ENCODE peak calls at places on chromosomes 7 and 10, in eight cellular contexts. G is H9; E is endodermal cell; I is skeletal muscle cell; T is central memory CD4-positive, alpha-beta T cell; K is T-cell; Z is NCI-H1417; Y is fibroblast of the conjunctiva. R is an unnamed sample.

GRCh38 chr7:96709381-96710228 is at the start of gene SEM1:
- DNase-seq in I (peak), Y (peak), K (peak), E (peak), Z (peak), T (peak), G (peak), R (peak)

GRCh38 chr10:73956476-73957338 is 41.2 kb upstream of the VCL start:
- DNase-seq in Y (no peak), E (no peak), K (peak), T (peak), Z (no peak), G (no peak), I (no peak), R (no peak)

GRCh38 chr10:110530131-110530831 is 32.6 kb downstream of the DUSP5 start:
- DNase-seq in E (peak), Z (no peak), G (peak), I (no peak), T (no peak), Y (no peak), K (no peak), R (peak)

GRCh38 chr7:83947260-83947659 is 247.3 kb downstream of the SEMA3A start:
- DNase-seq in Y (no peak), E (peak), T (no peak), G (peak), I (no peak), K (no peak), Z (peak), R (no peak)

GRCh38 chr10:15442056-15442455 is 71.0 kb upstream of the FAM171A1 start:
- DNase-seq in Z (no peak), E (no peak), I (no peak), Y (no peak), G (no peak), K (no peak), T (no peak), R (no peak)

GRCh38 chr7:85522070-85522469 is 335.2 kb upstream of the SEMA3D start:
- DNase-seq in Y (no peak), K (no peak), I (no peak), G (no peak), T (no peak), Z (no peak), E (no peak), R (no peak)

GRCh38 chr7:154744226-154744860 is 258.6 kb downstream of the PAXIP1 start:
- DNase-seq in G (peak), I (no peak), Z (peak), K (no peak), Y (no peak), T (no peak), E (peak), R (no peak)

GRCh38 chr7:1974714-1975113 is 258.0 kb downstream of the MAD1L1 start:
- DNase-seq in Z (no peak), G (no peak), I (no peak), K (no peak), T (no peak), E (no peak), Y (no peak), R (no peak)

GRCh38 chr10:44780461-44780860 is 130.7 kb upstream of the TMEM72 start:
- DNase-seq in Y (no peak), E (no peak), Z (no peak), T (no peak), G (no peak), I (no peak), K (no peak), R (no peak)

GRCh38 chr10:20988357-20988983 is 91.4 kb upstream of the NEBL start:
- DNase-seq in G (no peak), Z (no peak), K (no peak), E (no peak), Y (peak), I (no peak), T (no peak), R (no peak)

GRCh38 chr7:105673367-105674188 is 92.3 kb upstream of the EFCAB10 start:
- DNase-seq in K (no peak), G (no peak), Z (peak), E (peak), T (no peak), I (no peak), Y (no peak), R (no peak)

GRCh38 chr7:110835889-110836288 is 255.0 kb upstream of the LRRN3 start:
- DNase-seq in G (no peak), Z (no peak), I (no peak), T (no peak), E (no peak), K (no peak), Y (no peak), R (no peak)

GRCh38 chr7:99990417-99990816 is 14.6 kb upstream of the AZGP1 start:
- DNase-seq in T (no peak), Y (no peak), E (no peak), I (no peak), K (no peak), G (no peak), Z (peak), R (no peak)

GRCh38 chr10:61898435-61898778 is 3.1 kb upstream of the ARID5B start:
- DNase-seq in K (no peak), G (no peak), Y (no peak), T (no peak), Z (peak), I (no peak), E (no peak), R (no peak)

GRCh38 chr7:17506090-17506489 is 207.6 kb downstream of the AHR start:
- DNase-seq in Y (no peak), G (no peak), I (no peak), K (no peak), E (no peak), Z (peak), T (no peak), R (no peak)

GRCh38 chr10:132657127-132657706 is 119.6 kb downstream of the INPP5A start:
- DNase-seq in G (no peak), K (no peak), Z (no peak), Y (no peak), I (no peak), E (no peak), T (no peak), R (no peak)

GRCh38 chr7:26078437-26079362 is 73.3 kb upstream of the NFE2L3 start:
- DNase-seq in Y (no peak), T (peak), G (peak), I (no peak), E (peak), K (peak), Z (peak), R (no peak)

GRCh38 chr7:112207106-112207592 is 654 bp downstream of the ZNF277 start:
- DNase-seq in Z (no peak), I (no peak), Y (no peak), E (no peak), G (no peak), T (peak), K (no peak), R (no peak)

GRCh38 chr10:123157210-123157609 is 3.0 kb downstream of the BUB3 start:
- DNase-seq in E (no peak), T (no peak), Y (no peak), G (no peak), K (no peak), I (no peak), Z (no peak), R (no peak)

GRCh38 chr10:117420768-117421167 is 45.5 kb upstream of the PDZD8 start:
- DNase-seq in T (no peak), E (no peak), Y (no peak), I (no peak), G (no peak), K (no peak), Z (no peak), R (no peak)

GRCh38 chr7:34952822-34953221 is 84.5 kb downstream of the DPY19L1 start:
- DNase-seq in I (no peak), Y (no peak), E (no peak), Z (no peak), T (no peak), K (no peak), G (no peak), R (no peak)

GRCh38 chr10:29858352-29859267 is 200.8 kb downstream of the JCAD start:
- DNase-seq in K (no peak), Y (peak), Z (no peak), T (no peak), I (no peak), G (peak), E (peak), R (no peak)

GRCh38 chr10:63696205-63696604 is 175.0 kb downstream of the REEP3 start:
- DNase-seq in Z (no peak), Y (no peak), T (no peak), I (no peak), E (no peak), G (no peak), K (no peak), R (no peak)

GRCh38 chr10:28774051-28774995 is 97.0 kb downstream of the BAMBI start:
- DNase-seq in Y (no peak), K (no peak), Z (no peak), I (no peak), E (peak), G (no peak), T (no peak), R (no peak)

GRCh38 chr10:71015674-71016073 is 127.3 kb upstream of the PCBD1 start:
- DNase-seq in G (no peak), I (no peak), K (no peak), Y (no peak), T (no peak), Z (no peak), E (no peak), R (no peak)

GRCh38 chr7:45714521-45714820 is 140.3 kb downstream of the ADCY1 start:
- DNase-seq in K (no peak), E (no peak), Z (no peak), G (no peak), T (no peak), Y (no peak), I (no peak), R (no peak)

GRCh38 chr7:8277394-8277982 is 15.5 kb upstream of the ICA1 start:
- DNase-seq in G (no peak), K (no peak), Y (no peak), T (no peak), Z (no peak), E (peak), I (no peak), R (no peak)

GRCh38 chr7:43612599-43613589 is 30.0 kb downstream of the STK17A start:
- DNase-seq in Z (no peak), T (no peak), E (no peak), I (peak), Y (peak), G (no peak), K (no peak), R (no peak)

GRCh38 chr7:66415659-66416265 is 210.6 kb downstream of the TPST1 start:
- DNase-seq in T (no peak), Y (no peak), E (no peak), I (no peak), K (no peak), Z (no peak), G (no peak), R (no peak)

R was measured in brain pericyte.